ENCODE peak calls at places on chromosome 1, in five cellular contexts. One of them, this sample, is unnamed.

GRCh38 chr1:213055087-213055591 is 4.1 kb downstream of the RPS6KC1 start:
- DNase-seq in activated CD8-positive, alpha-beta memory T cell treated with anti-CD3 and anti-CD28 coated beads, Interleukin-2, amount 10 ng/mL, durations not matched to agents 7 days and 5 days: no peak
- DNase-seq in NAMALWA: no peak
- DNase-seq in transverse colon: no peak
- DNase-seq in sciatic nerve: no peak
- DNase-seq in this sample: no peak

GRCh38 chr1:29520571-29521437 is 284.5 kb downstream of the PTPRU start:
- DNase-seq in transverse colon: no peak
- DNase-seq in sciatic nerve: peak; percentile 25
- DNase-seq in NAMALWA: no peak
- DNase-seq in activated CD8-positive, alpha-beta memory T cell treated with anti-CD3 and anti-CD28 coated beads, Interleukin-2, amount 10 ng/mL, durations not matched to agents 7 days and 5 days: peak; percentile 16
- DNase-seq in this sample: no peak

GRCh38 chr1:91846007-91846620 is 39.8 kb downstream of the TGFBR3 start:
- DNase-seq in NAMALWA: peak; percentile 32
- DNase-seq in transverse colon: peak; percentile 70
- DNase-seq in activated CD8-positive, alpha-beta memory T cell treated with anti-CD3 and anti-CD28 coated beads, Interleukin-2, amount 10 ng/mL, durations not matched to agents 7 days and 5 days: no peak
- DNase-seq in sciatic nerve: no peak
- DNase-seq in this sample: no peak

GRCh38 chr1:56811331-56811730 is 7.9 kb downstream of the FYB2 start:
- DNase-seq in activated CD8-positive, alpha-beta memory T cell treated with anti-CD3 and anti-CD28 coated beads, Interleukin-2, amount 10 ng/mL, durations not matched to agents 7 days and 5 days: no peak
- DNase-seq in transverse colon: no peak
- DNase-seq in sciatic nerve: no peak
- DNase-seq in NAMALWA: no peak
- DNase-seq in this sample: no peak

GRCh38 chr1:201902198-201902597 is 13.5 kb downstream of the SHISA4 start:
- DNase-seq in transverse colon: no peak
- DNase-seq in sciatic nerve: no peak
- DNase-seq in activated CD8-positive, alpha-beta memory T cell treated with anti-CD3 and anti-CD28 coated beads, Interleukin-2, amount 10 ng/mL, durations not matched to agents 7 days and 5 days: no peak
- DNase-seq in NAMALWA: no peak
- DNase-seq in this sample: no peak

GRCh38 chr1:960371-961131 is at the start of gene KLHL17:
- DNase-seq in sciatic nerve: peak; percentile 85
- DNase-seq in NAMALWA: peak; percentile 85
- DNase-seq in activated CD8-positive, alpha-beta memory T cell treated with anti-CD3 and anti-CD28 coated beads, Interleukin-2, amount 10 ng/mL, durations not matched to agents 7 days and 5 days: peak; percentile 87
- DNase-seq in transverse colon: peak; percentile 83
- DNase-seq in this sample: peak; percentile 90

GRCh38 chr1:154349121-154349520 is 23.8 kb downstream of the ATP8B2 start:
- DNase-seq in activated CD8-positive, alpha-beta memory T cell treated with anti-CD3 and anti-CD28 coated beads, Interleukin-2, amount 10 ng/mL, durations not matched to agents 7 days and 5 days: no peak
- DNase-seq in NAMALWA: no peak
- DNase-seq in sciatic nerve: no peak
- DNase-seq in transverse colon: no peak
- DNase-seq in this sample: no peak

GRCh38 chr1:9596419-9597123 is 7.9 kb downstream of the TMEM201 start:
- DNase-seq in transverse colon: no peak
- DNase-seq in sciatic nerve: no peak
- DNase-seq in NAMALWA: no peak
- DNase-seq in activated CD8-positive, alpha-beta memory T cell treated with anti-CD3 and anti-CD28 coated beads, Interleukin-2, amount 10 ng/mL, durations not matched to agents 7 days and 5 days: no peak
- DNase-seq in this sample: no peak

GRCh38 chr1:205052689-205053088 is 9.7 kb downstream of the CNTN2 start:
- DNase-seq in activated CD8-positive, alpha-beta memory T cell treated with anti-CD3 and anti-CD28 coated beads, Interleukin-2, amount 10 ng/mL, durations not matched to agents 7 days and 5 days: no peak
- DNase-seq in transverse colon: no peak
- DNase-seq in NAMALWA: no peak
- DNase-seq in sciatic nerve: no peak
- DNase-seq in this sample: no peak

GRCh38 chr1:94783342-94784264 is 36.6 kb upstream of the SLC44A3 start:
- DNase-seq in activated CD8-positive, alpha-beta memory T cell treated with anti-CD3 and anti-CD28 coated beads, Interleukin-2, amount 10 ng/mL, durations not matched to agents 7 days and 5 days: no peak
- DNase-seq in NAMALWA: no peak
- DNase-seq in transverse colon: peak; percentile 73
- DNase-seq in sciatic nerve: peak; percentile 85
- DNase-seq in this sample: peak; percentile 78